ENCODE peak calls at places on chromosome 7, in four cellular contexts. One of them, this sample, is unnamed.

GRCh38 chr7:149444260-149444659 is 16.6 kb downstream of the ZNF777 start:
- DNase-seq in effector CD4-positive, alpha-beta T cell: no peak
- DNase-seq in uterus: no peak
- DNase-seq in aorta: no peak
- DNase-seq in this sample: no peak

GRCh38 chr7:143049380-143049779 is 2.8 kb upstream of the OR6V1 start:
- DNase-seq in effector CD4-positive, alpha-beta T cell: no peak
- DNase-seq in uterus: no peak
- DNase-seq in aorta: no peak
- DNase-seq in this sample: no peak

GRCh38 chr7:95433952-95434351 is 876 bp downstream of the PON2 start:
- DNase-seq in effector CD4-positive, alpha-beta T cell: no peak
- DNase-seq in uterus: no peak
- DNase-seq in aorta: no peak
- DNase-seq in this sample: no peak

GRCh38 chr7:154577141-154577540 is 425.8 kb downstream of the PAXIP1 start:
- DNase-seq in effector CD4-positive, alpha-beta T cell: no peak
- DNase-seq in uterus: no peak
- DNase-seq in aorta: no peak
- DNase-seq in this sample: no peak

GRCh38 chr7:41107330-41107937 is 595.5 kb downstream of the INHBA start:
- DNase-seq in effector CD4-positive, alpha-beta T cell: no peak
- DNase-seq in uterus: peak; percentile 19
- DNase-seq in aorta: no peak
- DNase-seq in this sample: no peak

GRCh38 chr7:41459623-41460256 is 243.2 kb downstream of the INHBA start:
- DNase-seq in effector CD4-positive, alpha-beta T cell: no peak
- DNase-seq in uterus: no peak
- DNase-seq in aorta: no peak
- DNase-seq in this sample: no peak

GRCh38 chr7:107694395-107694794 is 33.8 kb downstream of the SLC26A4 start:
- DNase-seq in effector CD4-positive, alpha-beta T cell: no peak
- DNase-seq in uterus: no peak
- DNase-seq in aorta: no peak
- DNase-seq in this sample: no peak

GRCh38 chr7:47581821-47582747 is at the start of gene TNS3:
- DNase-seq in effector CD4-positive, alpha-beta T cell: no peak
- DNase-seq in uterus: no peak
- DNase-seq in aorta: peak; percentile 62
- DNase-seq in this sample: no peak

GRCh38 chr7:150850273-150850672 is 2.0 kb upstream of the AOC1 start:
- DNase-seq in effector CD4-positive, alpha-beta T cell: no peak
- DNase-seq in uterus: no peak
- DNase-seq in aorta: no peak
- DNase-seq in this sample: no peak

GRCh38 chr7:110061387-110061786 is 1029.5 kb upstream of the LRRN3 start:
- DNase-seq in effector CD4-positive, alpha-beta T cell: no peak
- DNase-seq in uterus: no peak
- DNase-seq in aorta: no peak
- DNase-seq in this sample: no peak